ENCODE peak calls at places on chromosomes 5 and 9, in six cellular contexts. One of them, this sample, is unnamed.

GRCh38 chr5:87210743-87211142 is 56.9 kb upstream of the RASA1 start:
- DNase-seq in IMR-90: no peak
- DNase-seq in RWPE2: no peak
- DNase-seq in neural progenitor cell: no peak
- DNase-seq in left lung: no peak
- DNase-seq in heart left ventricle: no peak
- DNase-seq in this sample: no peak

GRCh38 chr5:96572864-96573512 is 89.2 kb upstream of the CAST start:
- DNase-seq in IMR-90: peak; percentile 99
- DNase-seq in RWPE2: no peak
- DNase-seq in neural progenitor cell: no peak
- DNase-seq in left lung: no peak
- DNase-seq in heart left ventricle: no peak
- DNase-seq in this sample: peak; percentile 99

GRCh38 chr5:78640622-78641021 is 8.0 kb downstream of the LHFPL2 start:
- DNase-seq in IMR-90: peak; percentile 41
- DNase-seq in RWPE2: no peak
- DNase-seq in neural progenitor cell: no peak
- DNase-seq in left lung: no peak
- DNase-seq in heart left ventricle: no peak
- DNase-seq in this sample: peak; percentile 72

GRCh38 chr9:15469406-15469805 is 41.4 kb downstream of the PSIP1 start:
- DNase-seq in IMR-90: peak; percentile 46
- DNase-seq in RWPE2: no peak
- DNase-seq in neural progenitor cell: no peak
- DNase-seq in left lung: no peak
- DNase-seq in heart left ventricle: no peak
- DNase-seq in this sample: no peak

GRCh38 chr9:265209-265900 is 50.7 kb downstream of the DOCK8 start:
- DNase-seq in IMR-90: no peak
- DNase-seq in RWPE2: no peak
- DNase-seq in neural progenitor cell: no peak
- DNase-seq in left lung: no peak
- DNase-seq in heart left ventricle: no peak
- DNase-seq in this sample: no peak

GRCh38 chr5:127652952-127653611 is 4.2 kb downstream of the CTXN3 start:
- DNase-seq in IMR-90: no peak
- DNase-seq in RWPE2: no peak
- DNase-seq in neural progenitor cell: no peak
- DNase-seq in left lung: no peak
- DNase-seq in heart left ventricle: no peak
- DNase-seq in this sample: no peak

GRCh38 chr5:63687854-63688253 is 274.4 kb downstream of the HTR1A start:
- DNase-seq in IMR-90: no peak
- DNase-seq in RWPE2: no peak
- DNase-seq in neural progenitor cell: peak; percentile 24
- DNase-seq in left lung: no peak
- DNase-seq in heart left ventricle: no peak
- DNase-seq in this sample: no peak

GRCh38 chr5:125176005-125176390 is 429.6 kb upstream of the ZNF608 start:
- DNase-seq in IMR-90: no peak
- DNase-seq in RWPE2: no peak
- DNase-seq in neural progenitor cell: no peak
- DNase-seq in left lung: no peak
- DNase-seq in heart left ventricle: no peak
- DNase-seq in this sample: no peak

GRCh38 chr5:88686077-88686541 is 196.9 kb downstream of the MEF2C start:
- DNase-seq in IMR-90: no peak
- DNase-seq in RWPE2: no peak
- DNase-seq in neural progenitor cell: no peak
- DNase-seq in left lung: no peak
- DNase-seq in heart left ventricle: no peak
- DNase-seq in this sample: no peak

GRCh38 chr5:139638736-139639618 is 9.2 kb upstream of the CXXC5 start:
- DNase-seq in IMR-90: no peak
- DNase-seq in RWPE2: no peak
- DNase-seq in neural progenitor cell: peak; percentile 42
- DNase-seq in left lung: peak; percentile 24
- DNase-seq in heart left ventricle: peak; percentile 10
- DNase-seq in this sample: no peak

GRCh38 chr9:94801242-94801641 is 74.7 kb downstream of the AOPEP start:
- DNase-seq in IMR-90: peak; percentile 51
- DNase-seq in RWPE2: no peak
- DNase-seq in neural progenitor cell: no peak
- DNase-seq in left lung: no peak
- DNase-seq in heart left ventricle: no peak
- DNase-seq in this sample: peak; percentile 89

GRCh38 chr9:20382460-20383071 is 239.7 kb downstream of the MLLT3 start:
- DNase-seq in IMR-90: peak; percentile 78
- DNase-seq in RWPE2: no peak
- DNase-seq in neural progenitor cell: no peak
- DNase-seq in left lung: no peak
- DNase-seq in heart left ventricle: no peak
- DNase-seq in this sample: peak; percentile 20

GRCh38 chr5:137179203-137179602 is 319.9 kb downstream of the SPOCK1 start:
- DNase-seq in IMR-90: no peak
- DNase-seq in RWPE2: no peak
- DNase-seq in neural progenitor cell: no peak
- DNase-seq in left lung: no peak
- DNase-seq in heart left ventricle: no peak
- DNase-seq in this sample: no peak

GRCh38 chr5:167785896-167786295 is 505.5 kb upstream of the WWC1 start:
- DNase-seq in IMR-90: no peak
- DNase-seq in RWPE2: no peak
- DNase-seq in neural progenitor cell: no peak
- DNase-seq in left lung: no peak
- DNase-seq in heart left ventricle: no peak
- DNase-seq in this sample: no peak

GRCh38 chr9:71121275-71122168 is at the start of gene TRPM3:
- DNase-seq in IMR-90: no peak
- DNase-seq in RWPE2: no peak
- DNase-seq in neural progenitor cell: peak; percentile 91
- DNase-seq in left lung: no peak
- DNase-seq in heart left ventricle: no peak
- DNase-seq in this sample: no peak

GRCh38 chr9:113990975-113991471 is 87.1 kb downstream of the AMBP start:
- DNase-seq in IMR-90: peak; percentile 33
- DNase-seq in RWPE2: peak; percentile 23
- DNase-seq in neural progenitor cell: no peak
- DNase-seq in left lung: peak; percentile 14
- DNase-seq in heart left ventricle: no peak
- DNase-seq in this sample: peak; percentile 25

GRCh38 chr9:79189511-79189924 is 382.2 kb upstream of the TLE4 start:
- DNase-seq in IMR-90: peak; percentile 96
- DNase-seq in RWPE2: no peak
- DNase-seq in neural progenitor cell: no peak
- DNase-seq in left lung: no peak
- DNase-seq in heart left ventricle: no peak
- DNase-seq in this sample: peak; percentile 40

GRCh38 chr9:115395511-115396021 is 277.6 kb upstream of the TNC start:
- DNase-seq in IMR-90: peak; percentile 43
- DNase-seq in RWPE2: no peak
- DNase-seq in neural progenitor cell: no peak
- DNase-seq in left lung: no peak
- DNase-seq in heart left ventricle: no peak
- DNase-seq in this sample: peak; percentile 43

GRCh38 chr5:172717481-172718195 is 53.4 kb downstream of the DUSP1 start:
- DNase-seq in IMR-90: no peak
- DNase-seq in RWPE2: no peak
- DNase-seq in neural progenitor cell: no peak
- DNase-seq in left lung: no peak
- DNase-seq in heart left ventricle: peak; percentile 25
- DNase-seq in this sample: no peak

GRCh38 chr9:109159583-109159982 is 7.5 kb downstream of the FRRS1L start:
- DNase-seq in IMR-90: no peak
- DNase-seq in RWPE2: no peak
- DNase-seq in neural progenitor cell: no peak
- DNase-seq in left lung: no peak
- DNase-seq in heart left ventricle: no peak
- DNase-seq in this sample: no peak

GRCh38 chr9:80026121-80026520 is 454.4 kb downstream of the TLE4 start:
- DNase-seq in IMR-90: no peak
- DNase-seq in RWPE2: no peak
- DNase-seq in neural progenitor cell: no peak
- DNase-seq in left lung: no peak
- DNase-seq in heart left ventricle: no peak
- DNase-seq in this sample: no peak

GRCh38 chr5:11602298-11602697 is 301.9 kb downstream of the CTNND2 start:
- DNase-seq in IMR-90: no peak
- DNase-seq in RWPE2: no peak
- DNase-seq in neural progenitor cell: no peak
- DNase-seq in left lung: no peak
- DNase-seq in heart left ventricle: no peak
- DNase-seq in this sample: no peak

GRCh38 chr5:141882594-141883183 is 4.5 kb upstream of the PCDH1 start:
- DNase-seq in IMR-90: no peak
- DNase-seq in RWPE2: no peak
- DNase-seq in neural progenitor cell: peak; percentile 16
- DNase-seq in left lung: no peak
- DNase-seq in heart left ventricle: no peak
- DNase-seq in this sample: no peak

GRCh38 chr5:90940227-90940995 is 381.8 kb downstream of the ADGRV1 start:
- DNase-seq in IMR-90: peak; percentile 60
- DNase-seq in RWPE2: no peak
- DNase-seq in neural progenitor cell: peak; percentile 74
- DNase-seq in left lung: no peak
- DNase-seq in heart left ventricle: no peak
- DNase-seq in this sample: peak; percentile 22

GRCh38 chr9:7123743-7124142 is 366.0 kb downstream of the KDM4C start:
- DNase-seq in IMR-90: no peak
- DNase-seq in RWPE2: no peak
- DNase-seq in neural progenitor cell: no peak
- DNase-seq in left lung: no peak
- DNase-seq in heart left ventricle: no peak
- DNase-seq in this sample: peak; percentile 17

GRCh38 chr5:178355662-178356061 is 123.1 kb upstream of the PHYKPL start:
- DNase-seq in IMR-90: no peak
- DNase-seq in RWPE2: no peak
- DNase-seq in neural progenitor cell: no peak
- DNase-seq in left lung: no peak
- DNase-seq in heart left ventricle: no peak
- DNase-seq in this sample: no peak

GRCh38 chr5:178357678-178358077 is 125.1 kb upstream of the PHYKPL start:
- DNase-seq in IMR-90: no peak
- DNase-seq in RWPE2: no peak
- DNase-seq in neural progenitor cell: no peak
- DNase-seq in left lung: no peak
- DNase-seq in heart left ventricle: no peak
- DNase-seq in this sample: no peak

GRCh38 chr5:178357127-178357526 is 124.5 kb upstream of the PHYKPL start:
- DNase-seq in IMR-90: no peak
- DNase-seq in RWPE2: no peak
- DNase-seq in neural progenitor cell: peak; percentile 86
- DNase-seq in left lung: no peak
- DNase-seq in heart left ventricle: no peak
- DNase-seq in this sample: no peak

GRCh38 chr5:178353461-178353860 is 120.9 kb upstream of the PHYKPL start:
- DNase-seq in IMR-90: no peak
- DNase-seq in RWPE2: no peak
- DNase-seq in neural progenitor cell: no peak
- DNase-seq in left lung: no peak
- DNase-seq in heart left ventricle: peak; percentile 5
- DNase-seq in this sample: no peak

DNA sequence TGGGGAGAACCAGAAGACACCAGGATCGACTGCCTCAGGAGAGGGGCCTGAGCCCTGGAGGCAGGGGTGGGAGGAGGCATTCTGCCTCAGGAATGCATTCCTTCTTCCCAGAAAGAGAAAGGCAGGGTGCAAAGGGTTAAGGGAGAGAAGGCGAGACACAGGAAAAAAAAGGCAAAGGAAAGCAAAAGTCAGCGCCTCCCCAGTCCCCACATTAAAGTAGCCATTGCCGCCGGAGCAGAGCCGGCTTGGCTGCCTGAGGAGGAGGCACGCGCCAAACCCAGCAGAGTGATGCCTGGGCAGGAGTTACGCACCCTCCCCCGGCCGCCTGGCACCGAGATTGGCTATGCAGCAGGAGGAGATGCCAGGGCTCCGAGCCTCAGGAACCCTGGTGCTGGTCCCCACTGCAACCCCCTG is 123.9 kb upstream of the PHYKPL start:
- DNase-seq in IMR-90: no peak
- DNase-seq in RWPE2: no peak
- DNase-seq in neural progenitor cell: peak; percentile 79
- DNase-seq in left lung: no peak
- DNase-seq in heart left ventricle: peak; percentile 58
- DNase-seq in this sample: no peak
- H3K4me3 ChIP-seq in IMR-90: no peak overlapping the region
- H3K4me3 ChIP-seq in RWPE2: no peak overlapping the region
- H3K4me3 ChIP-seq in neural progenitor cell: peak overlapping the region; percentile 44
- H3K4me3 ChIP-seq in left lung: no peak overlapping the region
- H3K4me3 ChIP-seq in heart left ventricle: no peak overlapping the region
- H3K4me3 ChIP-seq in this sample: no peak overlapping the region

GRCh38 chr9:17739022-17739421 is 160.2 kb downstream of the SH3GL2 start:
- DNase-seq in IMR-90: no peak
- DNase-seq in RWPE2: no peak
- DNase-seq in neural progenitor cell: no peak
- DNase-seq in left lung: no peak
- DNase-seq in heart left ventricle: no peak
- DNase-seq in this sample: no peak

GRCh38 chr9:17744786-17745185 is 165.9 kb downstream of the SH3GL2 start:
- DNase-seq in IMR-90: peak; percentile 12
- DNase-seq in RWPE2: no peak
- DNase-seq in neural progenitor cell: peak; percentile 77
- DNase-seq in left lung: no peak
- DNase-seq in heart left ventricle: no peak
- DNase-seq in this sample: peak; percentile 9

DNA sequence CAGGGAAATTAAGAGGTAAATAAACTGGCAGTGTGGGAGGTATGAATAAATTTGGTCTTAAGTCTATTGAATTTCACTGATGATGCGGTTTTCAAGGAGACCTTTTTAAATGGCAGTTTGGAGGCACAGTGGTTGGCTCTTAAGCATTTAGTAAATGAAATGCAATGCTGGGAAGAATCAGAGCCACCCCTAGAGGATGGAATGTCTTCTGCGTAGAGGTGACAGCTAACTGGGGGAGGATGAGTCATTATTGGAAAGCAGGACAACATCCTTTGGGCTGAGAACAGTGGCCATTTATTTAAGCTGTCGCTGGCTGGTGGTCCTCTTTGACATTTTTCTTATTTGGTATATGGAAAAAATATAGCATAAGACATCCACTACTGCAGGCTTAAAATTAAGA is 163.2 kb downstream of the SH3GL2 start:
- DNase-seq in IMR-90: no peak
- DNase-seq in RWPE2: no peak
- DNase-seq in neural progenitor cell: peak; percentile 65
- DNase-seq in left lung: no peak
- DNase-seq in heart left ventricle: no peak
- DNase-seq in this sample: no peak
- TF ChIP-seq CTCF in IMR-90: peak; percentile 4
- TF ChIP-seq CTCF in RWPE2: peak; percentile 14
- TF ChIP-seq CTCF in neural progenitor cell: peak; percentile 67
- TF ChIP-seq CTCF in left lung: no peak
- TF ChIP-seq CTCF in heart left ventricle: no peak
- TF ChIP-seq CTCF in this sample: peak; percentile 1

GRCh38 chr9:91212592-91213243 is 149.0 kb downstream of the AUH start:
- DNase-seq in IMR-90: no peak
- DNase-seq in RWPE2: no peak
- DNase-seq in neural progenitor cell: no peak
- DNase-seq in left lung: no peak
- DNase-seq in heart left ventricle: no peak
- DNase-seq in this sample: no peak
- H3K4me3 ChIP-seq in IMR-90: no peak overlapping the region
- H3K4me3 ChIP-seq in RWPE2: no peak overlapping the region
- H3K4me3 ChIP-seq in neural progenitor cell: no peak overlapping the region
- H3K4me3 ChIP-seq in left lung: no peak overlapping the region
- H3K4me3 ChIP-seq in heart left ventricle: no peak overlapping the region
- H3K4me3 ChIP-seq in this sample: no peak overlapping the region

GRCh38 chr5:131005963-131006684 is 158.9 kb downstream of the HINT1 start:
- DNase-seq in IMR-90: no peak
- DNase-seq in RWPE2: no peak
- DNase-seq in neural progenitor cell: peak; percentile 33
- DNase-seq in left lung: no peak
- DNase-seq in heart left ventricle: no peak
- DNase-seq in this sample: peak; percentile 21
- TF ChIP-seq CTCF in IMR-90: no peak
- TF ChIP-seq CTCF in RWPE2: peak; percentile 23
- TF ChIP-seq CTCF in neural progenitor cell: peak; percentile 49
- TF ChIP-seq CTCF in left lung: no peak
- TF ChIP-seq CTCF in heart left ventricle: no peak
- TF ChIP-seq CTCF in this sample: peak; percentile 37

This sample was measured in fibroblast of mammary gland.